ENCODE peak calls at places on chromosomes 13 and 19, in nine cellular contexts. L is cerebellum; Z is left colon; H is tibial nerve; X is fibroblast of gingiva; B is activated T-cell treated with anti-CD3 and anti-CD28 coated beads, Interleukin-2, amount 50 U/mL, for 72 hours; S is left kidney; C is A172; F is psoas muscle. R is an unnamed sample.

GRCh38 chr19:45344621-45345505 is 4.3 kb downstream of the KLC3 start:
- DNase-seq in X (no peak), H (no peak), Z (no peak), B (no peak), C (no peak), F (no peak), L (no peak), S (no peak), R (no peak)

GRCh38 chr13:30829145-30829544 is 76.9 kb upstream of the MEDAG start:
- DNase-seq in C (peak), Z (no peak), F (no peak), X (no peak), S (no peak), B (no peak), H (no peak), L (no peak), R (no peak)

GRCh38 chr13:25948910-25949309 is 102.9 kb downstream of the SHISA2 start:
- DNase-seq in L (peak), B (no peak), F (no peak), S (peak), Z (no peak), C (no peak), H (no peak), X (no peak), R (no peak)

GRCh38 chr13:62924395-62924794 is 1508.7 kb upstream of the PCDH20 start:
- DNase-seq in F (no peak), S (no peak), L (no peak), B (no peak), C (no peak), H (no peak), X (no peak), Z (no peak), R (no peak)

GRCh38 chr19:23946569-23946968 is 31.9 kb downstream of the ZNF726 start:
- DNase-seq in C (no peak), Z (no peak), H (no peak), F (no peak), L (no peak), X (no peak), B (no peak), S (no peak), R (no peak)

GRCh38 chr13:93147946-93148345 is 78.7 kb upstream of the GPC6 start:
- DNase-seq in F (no peak), L (no peak), B (no peak), Z (no peak), H (no peak), X (no peak), C (peak), S (no peak), R (no peak)

GRCh38 chr19:3708207-3708931 is at the start of gene TJP3:
- DNase-seq in S (peak), L (no peak), B (no peak), Z (peak), H (no peak), X (no peak), C (peak), F (peak), R (no peak)

GRCh38 chr13:100394005-100394695 is 194.4 kb downstream of the GGACT start:
- DNase-seq in S (peak), H (no peak), F (no peak), Z (no peak), B (peak), L (no peak), C (peak), X (peak), R (no peak)

GRCh38 chr19:13051581-13052165 is 51.0 kb downstream of the LYL1 start:
- DNase-seq in X (no peak), B (peak), C (peak), Z (peak), L (peak), H (peak), S (peak), F (peak), R (no peak)

GRCh38 chr13:97855570-97855970 is 97.9 kb upstream of the IPO5 start:
- DNase-seq in Z (peak), B (peak), S (peak), H (no peak), F (no peak), X (peak), C (peak), L (peak), R (peak)

GRCh38 chr13:32267836-32268439 is 47.2 kb downstream of the ZAR1L start:
- DNase-seq in L (no peak), X (no peak), H (no peak), C (no peak), S (peak), Z (peak), F (no peak), B (peak), R (no peak)

GRCh38 chr13:87536499-87536898 is 134.7 kb upstream of the SLITRK5 start:
- DNase-seq in F (no peak), X (no peak), Z (no peak), B (no peak), C (peak), H (no peak), L (no peak), S (no peak), R (no peak)

GRCh38 chr19:10107817-10108367 is 1.7 kb downstream of the PPAN start:
- DNase-seq in B (no peak), S (no peak), H (no peak), F (no peak), L (no peak), C (no peak), X (no peak), Z (no peak), R (no peak)

GRCh38 chr19:19610376-19611240 is 7.9 kb downstream of the PBX4 start:
- DNase-seq in H (no peak), F (no peak), S (no peak), B (no peak), L (no peak), C (no peak), Z (no peak), X (no peak), R (no peak)

GRCh38 chr13:72145383-72145782 is 278.4 kb upstream of the DACH1 start:
- DNase-seq in X (no peak), L (no peak), F (no peak), C (no peak), Z (no peak), H (no peak), B (no peak), S (no peak), R (no peak)

GRCh38 chr13:44801990-44802389 is 187.3 kb downstream of the NUFIP1 start:
- DNase-seq in L (no peak), H (no peak), F (no peak), Z (no peak), X (peak), C (peak), B (no peak), S (no peak), R (no peak)

GRCh38 chr13:49400755-49401659 is 42.9 kb downstream of the CAB39L start:
- DNase-seq in Z (peak), H (no peak), C (no peak), F (no peak), X (peak), L (no peak), S (peak), B (no peak), R (peak)

GRCh38 chr19:3207466-3208242 is 16.8 kb upstream of the CELF5 start:
- DNase-seq in F (no peak), H (no peak), L (no peak), Z (no peak), X (no peak), B (no peak), S (no peak), C (peak), R (no peak)

GRCh38 chr13:100980171-100980570 is 305.6 kb upstream of the TMTC4 start:
- DNase-seq in C (no peak), L (no peak), F (no peak), H (no peak), B (no peak), S (no peak), X (no peak), Z (no peak), R (no peak)

GRCh38 chr13:80141114-80141849 is 199.6 kb downstream of the SPRY2 start:
- DNase-seq in B (no peak), H (no peak), S (peak), F (no peak), L (peak), X (peak), C (no peak), Z (no peak), R (peak)

GRCh38 chr13:104641309-104641708 is 1575.1 kb upstream of the SLC10A2 start:
- DNase-seq in C (no peak), Z (no peak), B (no peak), H (no peak), F (no peak), S (peak), L (no peak), X (no peak), R (no peak)

GRCh38 chr19:17725422-17726078 is 6.3 kb downstream of the MAP1S start:
- DNase-seq in H (no peak), F (no peak), S (no peak), C (no peak), Z (no peak), L (no peak), X (no peak), B (no peak), R (no peak)

GRCh38 chr19:29606420-29606747 is 301 bp downstream of the POP4 start:
- DNase-seq in C (no peak), Z (no peak), L (no peak), B (no peak), F (no peak), S (no peak), H (no peak), X (no peak), R (no peak)